ENCODE peak calls at places on chromosomes 5 and 9, in four cellular contexts. R is cardiac fibroblast, W is PC-3, C is tibial artery. M is an unnamed sample.
A peak's percentile ranks its signal among the peaks of the same experiment; 100 is the strongest.

GRCh38 chr9:95880011-95880690 is 4.7 kb downstream of the ERCC6L2 start:
- DNase-seq in C (no peak), R (peak; percentile 77), W (peak; percentile 62), M (no peak)

GRCh38 chr5:42993516-42994284 is 46.4 kb downstream of the ANXA2R start:
- DNase-seq in C (no peak), R (peak; percentile 85), W (no peak), M (no peak)

GRCh38 chr5:74303575-74303974 is 337.0 kb downstream of the ENC1 start:
- DNase-seq in W (no peak), R (no peak), C (no peak), M (no peak)

GRCh38 chr5:58460727-58461286 is 921 bp upstream of the PLK2 start:
- DNase-seq in R (peak; percentile 92), W (peak; percentile 88), C (peak; percentile 93), M (peak; percentile 51)

GRCh38 chr9:124290053-124290581 is 32.4 kb downstream of the NEK6 start:
- DNase-seq in R (no peak), C (no peak), W (no peak), M (no peak)

GRCh38 chr5:145830594-145830993 is 4.5 kb downstream of the PRELID2 start:
- DNase-seq in R (peak; percentile 62), W (no peak), C (no peak), M (no peak)

GRCh38 chr9:8826281-8826680 is 1026.7 kb upstream of the DMAC1 start:
- DNase-seq in W (no peak), R (peak; percentile 9), C (no peak), M (no peak)

GRCh38 chr9:112360047-112360804 is 19.7 kb upstream of the HSDL2 start:
- DNase-seq in C (no peak), W (peak; percentile 71), R (peak; percentile 87), M (no peak)

GRCh38 chr5:10595305-10595677 is 31.4 kb downstream of the ANKRD33B start:
- DNase-seq in W (peak; percentile 33), R (peak; percentile 46), C (peak; percentile 43), M (no peak)

GRCh38 chr5:52661903-52662302 is 125.8 kb upstream of the ITGA1 start:
- DNase-seq in W (no peak), R (no peak), C (no peak), M (no peak)

GRCh38 chr5:72292411-72292810 is 27.6 kb downstream of the MRPS27 start:
- DNase-seq in R (no peak), C (no peak), W (no peak), M (no peak)

GRCh38 chr5:179805529-179806249 is 977 bp downstream of the MGAT4B start:
- DNase-seq in C (peak; percentile 75), W (no peak), R (peak; percentile 51), M (no peak)

GRCh38 chr9:99474186-99474585 is 252.1 kb downstream of the SEC61B start:
- DNase-seq in W (no peak), C (no peak), R (no peak), M (no peak)

GRCh38 chr9:90915693-90916092 is 114.1 kb downstream of the SYK start:
- DNase-seq in W (peak; percentile 33), C (no peak), R (peak; percentile 39), M (no peak)

GRCh38 chr5:171336486-171337206 is 27.6 kb downstream of the TLX3 start:
- DNase-seq in R (peak; percentile 76), W (peak; percentile 74), C (peak; percentile 47), M (peak; percentile 8)

GRCh38 chr9:76808636-76809035 is 44.4 kb downstream of the PCA3 start:
- DNase-seq in R (peak; percentile 14), W (peak; percentile 7), C (no peak), M (no peak)

GRCh38 chr9:77802064-77802463 is 153.9 kb upstream of the GNA14 start:
- DNase-seq in C (no peak), W (no peak), R (no peak), M (no peak)

GRCh38 chr9:128747233-128747632 is 23.3 kb upstream of the ZDHHC12 start:
- DNase-seq in W (no peak), R (no peak), C (no peak), M (no peak)

GRCh38 chr9:86994231-86994630 is 46.9 kb upstream of the GAS1 start:
- DNase-seq in R (no peak), C (no peak), W (no peak), M (peak; percentile 45)

GRCh38 chr9:128292009-128292408 is 15.9 kb downstream of the SWI5 start:
- DNase-seq in R (no peak), C (no peak), W (no peak), M (no peak)

GRCh38 chr5:174328626-174329299 is 283.3 kb downstream of the NSG2 start:
- DNase-seq in C (no peak), W (no peak), R (no peak), M (no peak)

GRCh38 chr9:71762900-71763653 is 5.2 kb downstream of the CEMIP2 start:
- DNase-seq in R (peak; percentile 84), W (peak; percentile 74), C (no peak), M (no peak)
- H3K4me3 ChIP-seq in R (no peak overlapping the region), W (peak overlapping the region; percentile 4), C (no peak overlapping the region), M (no peak overlapping the region)

DNA sequence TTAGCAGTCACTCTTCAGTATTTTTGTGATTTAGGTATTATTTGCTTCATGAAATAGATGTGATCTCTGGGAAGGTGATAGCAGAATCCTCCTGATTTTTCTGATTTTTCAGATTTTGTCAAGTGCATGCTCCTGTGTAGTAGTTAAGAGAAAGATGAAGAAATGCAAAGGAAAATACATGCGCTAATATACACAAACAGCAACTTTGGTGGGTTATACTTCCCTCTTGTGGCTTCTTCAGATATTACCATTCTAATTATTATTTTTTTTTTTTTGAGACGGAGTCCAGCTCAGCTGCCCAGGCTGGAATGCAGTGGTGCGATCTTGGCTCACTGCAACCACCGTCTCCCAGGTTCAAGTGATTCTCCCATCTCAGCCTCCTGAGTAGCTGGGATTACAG is 31.7 kb downstream of the LMNB1 start:
- DNase-seq in W (peak; percentile 57), R (peak; percentile 62), C (no peak), M (no peak)
- TF ChIP-seq CTCF in W (peak; percentile 55), R (peak; percentile 39), C (peak; percentile 45), M (peak; percentile 43)

DNA sequence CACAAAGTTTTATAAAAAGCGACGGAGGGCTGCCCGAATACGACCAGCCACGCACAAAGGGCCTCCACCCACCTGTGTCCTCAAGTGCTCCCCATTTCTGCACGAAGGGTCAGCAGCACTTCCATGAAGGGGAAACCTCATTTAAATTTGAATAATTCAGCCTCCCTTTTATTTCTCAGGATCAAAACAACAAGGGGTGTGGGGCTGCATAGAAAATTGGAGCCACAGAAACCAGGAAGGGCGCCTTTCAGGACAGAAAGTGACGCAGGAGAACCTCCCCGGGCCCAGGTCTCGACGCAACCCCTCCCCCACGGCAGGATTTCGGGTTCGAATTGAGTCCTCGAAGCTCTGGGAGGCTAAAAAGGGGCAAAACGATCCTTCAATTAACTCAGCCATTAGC is 2.1 kb downstream of the NRARP start:
- DNase-seq in C (no peak), R (no peak), W (no peak), M (no peak)
- H3K4me3 ChIP-seq in C (no peak overlapping the region), R (no peak overlapping the region), W (peak overlapping the region; percentile 89), M (peak overlapping the region; percentile 7)

GRCh38 chr5:140785905-140786686 is at the start of gene PCDHA1:
- DNase-seq in W (no peak), C (no peak), R (no peak), M (no peak)
- TF ChIP-seq CTCF in W (peak; percentile 17), C (no peak), R (no peak), M (no peak)

GRCh38 chr5:139647406-139648204 is 544 bp upstream of the CXXC5 start:
- DNase-seq in W (no peak), R (no peak), C (peak; percentile 65), M (no peak)
- H3K4me3 ChIP-seq in W (peak overlapping the region; percentile 85), R (peak overlapping the region; percentile 61), C (peak overlapping the region; percentile 98), M (peak overlapping the region; percentile 88)

GRCh38 chr9:135248111-135248510 is 160.6 kb downstream of the OLFM1 start:
- DNase-seq in C (no peak), R (no peak), W (no peak), M (no peak)

GRCh38 chr9:135247174-135247930 is 159.9 kb downstream of the OLFM1 start:
- DNase-seq in R (no peak), C (no peak), W (no peak), M (no peak)

GRCh38 chr9:135245482-135246247 is 158.2 kb downstream of the OLFM1 start:
- DNase-seq in C (no peak), W (no peak), R (no peak), M (no peak)

GRCh38 chr9:135244751-135245221 is 157.3 kb downstream of the OLFM1 start:
- DNase-seq in C (no peak), W (no peak), R (no peak), M (no peak)

GRCh38 chr9:135246248-135247173 is 159.0 kb downstream of the OLFM1 start:
- DNase-seq in C (no peak), R (no peak), W (no peak), M (no peak)
- TF ChIP-seq CTCF in C (no peak), R (no peak), W (no peak), M (no peak)

DNA sequence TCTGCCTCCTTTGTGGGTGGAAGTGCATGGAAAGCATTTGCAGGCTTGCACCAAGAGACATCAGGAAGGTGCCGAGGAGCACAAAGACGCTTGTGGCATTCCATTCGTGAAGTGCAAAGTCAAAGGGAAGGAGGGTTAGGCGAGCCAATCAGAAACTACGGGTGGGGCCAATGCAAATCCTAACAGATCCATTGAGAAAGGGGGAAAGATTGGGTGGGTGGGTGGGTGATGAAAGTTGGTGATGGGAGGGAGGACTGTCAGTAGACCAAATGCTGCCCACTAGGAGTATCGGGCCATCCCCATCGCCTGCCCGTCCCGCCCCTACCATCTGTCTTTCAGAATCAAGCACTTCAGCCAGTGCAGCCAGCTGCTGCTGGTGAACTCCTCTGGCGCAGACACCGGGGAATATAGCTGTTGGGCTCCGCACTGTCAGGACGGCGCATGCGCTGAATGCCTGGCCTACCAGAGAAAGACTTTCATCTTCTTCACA is 17.1 kb upstream of the ANXA6 start:
- DNase-seq in R (no peak), C (no peak), W (no peak), M (no peak)
- H3K4me3 ChIP-seq in R (no peak overlapping the region), C (peak overlapping the region; percentile 21), W (no peak overlapping the region), M (no peak overlapping the region)

GRCh38 chr5:80935811-80936385 is 24.3 kb upstream of the RASGRF2 start:
- DNase-seq in R (no peak), C (no peak), W (peak; percentile 18), M (no peak)
- TF ChIP-seq CTCF in R (no peak), C (no peak), W (peak; percentile 28), M (peak; percentile 10)

GRCh38 chr9:131095666-131096489 is 453 bp upstream of the AIF1L start:
- DNase-seq in W (peak; percentile 34), R (no peak), C (no peak), M (no peak)
- H3K4me3 ChIP-seq in W (peak overlapping the region; percentile 73), R (no peak overlapping the region), C (peak overlapping the region; percentile 83), M (peak overlapping the region; percentile 20)